ENCODE peak calls at places on chromosomes 7 and 10, in five cellular contexts. One of them, this sample, is unnamed.

GRCh38 chr10:96758423-96758822 is 38.1 kb upstream of the PIK3AP1 start:
- DNase-seq in neuronal stem cell: no peak
- DNase-seq in H9: no peak
- DNase-seq in mesendoderm: no peak
- DNase-seq in mesenchymal stem cell: no peak
- DNase-seq in this sample: no peak

GRCh38 chr7:85186521-85187241 is at the start of gene SEMA3D:
- DNase-seq in neuronal stem cell: peak; percentile 84
- DNase-seq in H9: peak; percentile 89
- DNase-seq in mesendoderm: peak; percentile 89
- DNase-seq in mesenchymal stem cell: peak; percentile 83
- DNase-seq in this sample: peak; percentile 43

GRCh38 chr7:36575832-36576231 is 148.5 kb downstream of the AOAH start:
- DNase-seq in neuronal stem cell: no peak
- DNase-seq in H9: no peak
- DNase-seq in mesendoderm: no peak
- DNase-seq in mesenchymal stem cell: no peak
- DNase-seq in this sample: no peak

GRCh38 chr10:132942101-132942739 is at the start of gene CFAP46:
- DNase-seq in neuronal stem cell: peak; percentile 71
- DNase-seq in H9: peak; percentile 78
- DNase-seq in mesendoderm: peak; percentile 72
- DNase-seq in mesenchymal stem cell: peak; percentile 68
- DNase-seq in this sample: no peak

GRCh38 chr10:22550732-22551131 is 163.6 kb downstream of the PIP4K2A start:
- DNase-seq in neuronal stem cell: no peak
- DNase-seq in H9: peak; percentile 71
- DNase-seq in mesendoderm: peak; percentile 71
- DNase-seq in mesenchymal stem cell: peak; percentile 35
- DNase-seq in this sample: no peak

GRCh38 chr7:102326156-102326914 is 29.9 kb downstream of the SPDYE6 start:
- DNase-seq in neuronal stem cell: no peak
- DNase-seq in H9: no peak
- DNase-seq in mesendoderm: no peak
- DNase-seq in mesenchymal stem cell: no peak
- DNase-seq in this sample: no peak

GRCh38 chr10:3107426-3107961 is 40.1 kb downstream of the PFKP start:
- DNase-seq in neuronal stem cell: no peak
- DNase-seq in H9: no peak
- DNase-seq in mesendoderm: no peak
- DNase-seq in mesenchymal stem cell: no peak
- DNase-seq in this sample: peak; percentile 14

GRCh38 chr7:64655811-64656210 is 10.1 kb upstream of the ZNF107 start:
- DNase-seq in neuronal stem cell: no peak
- DNase-seq in H9: no peak
- DNase-seq in mesendoderm: no peak
- DNase-seq in mesenchymal stem cell: no peak
- DNase-seq in this sample: no peak

GRCh38 chr7:101586971-101587370 is 42.1 kb downstream of the MYL10 start:
- DNase-seq in neuronal stem cell: no peak
- DNase-seq in H9: no peak
- DNase-seq in mesendoderm: no peak
- DNase-seq in mesenchymal stem cell: no peak
- DNase-seq in this sample: no peak

GRCh38 chr7:127934711-127935110 is 96.5 kb downstream of the LRRC4 start:
- DNase-seq in neuronal stem cell: no peak
- DNase-seq in H9: no peak
- DNase-seq in mesendoderm: no peak
- DNase-seq in mesenchymal stem cell: no peak
- DNase-seq in this sample: peak; percentile 66

GRCh38 chr10:32189400-32190084 is 133.3 kb upstream of the KIF5B start:
- DNase-seq in neuronal stem cell: no peak
- DNase-seq in H9: no peak
- DNase-seq in mesendoderm: peak; percentile 39
- DNase-seq in mesenchymal stem cell: peak; percentile 77
- DNase-seq in this sample: peak; percentile 58

GRCh38 chr7:22832422-22832821 is 9.8 kb upstream of the TOMM7 start:
- DNase-seq in neuronal stem cell: no peak
- DNase-seq in H9: no peak
- DNase-seq in mesendoderm: no peak
- DNase-seq in mesenchymal stem cell: no peak
- DNase-seq in this sample: no peak

GRCh38 chr10:86715156-86715795 is 41.1 kb upstream of the BMPR1A start:
- DNase-seq in neuronal stem cell: no peak
- DNase-seq in H9: no peak
- DNase-seq in mesendoderm: no peak
- DNase-seq in mesenchymal stem cell: no peak
- DNase-seq in this sample: no peak

GRCh38 chr7:134200970-134201369 is 73.8 kb downstream of the LRGUK start:
- DNase-seq in neuronal stem cell: no peak
- DNase-seq in H9: no peak
- DNase-seq in mesendoderm: no peak
- DNase-seq in mesenchymal stem cell: no peak
- DNase-seq in this sample: no peak

GRCh38 chr10:99450624-99451498 is 20.4 kb upstream of the GOT1 start:
- DNase-seq in neuronal stem cell: no peak
- DNase-seq in H9: no peak
- DNase-seq in mesendoderm: no peak
- DNase-seq in mesenchymal stem cell: peak; percentile 91
- DNase-seq in this sample: peak; percentile 2

GRCh38 chr7:151244156-151244870 is 4.2 kb downstream of the SMARCD3 start:
- DNase-seq in neuronal stem cell: peak; percentile 70
- DNase-seq in H9: peak; percentile 54
- DNase-seq in mesendoderm: peak; percentile 60
- DNase-seq in mesenchymal stem cell: peak; percentile 61
- DNase-seq in this sample: peak; percentile 65

GRCh38 chr7:98802088-98802780 is 67.6 kb downstream of the TMEM130 start:
- DNase-seq in neuronal stem cell: peak; percentile 55
- DNase-seq in H9: peak; percentile 44
- DNase-seq in mesendoderm: peak; percentile 85
- DNase-seq in mesenchymal stem cell: peak; percentile 43
- DNase-seq in this sample: peak; percentile 51

DNA sequence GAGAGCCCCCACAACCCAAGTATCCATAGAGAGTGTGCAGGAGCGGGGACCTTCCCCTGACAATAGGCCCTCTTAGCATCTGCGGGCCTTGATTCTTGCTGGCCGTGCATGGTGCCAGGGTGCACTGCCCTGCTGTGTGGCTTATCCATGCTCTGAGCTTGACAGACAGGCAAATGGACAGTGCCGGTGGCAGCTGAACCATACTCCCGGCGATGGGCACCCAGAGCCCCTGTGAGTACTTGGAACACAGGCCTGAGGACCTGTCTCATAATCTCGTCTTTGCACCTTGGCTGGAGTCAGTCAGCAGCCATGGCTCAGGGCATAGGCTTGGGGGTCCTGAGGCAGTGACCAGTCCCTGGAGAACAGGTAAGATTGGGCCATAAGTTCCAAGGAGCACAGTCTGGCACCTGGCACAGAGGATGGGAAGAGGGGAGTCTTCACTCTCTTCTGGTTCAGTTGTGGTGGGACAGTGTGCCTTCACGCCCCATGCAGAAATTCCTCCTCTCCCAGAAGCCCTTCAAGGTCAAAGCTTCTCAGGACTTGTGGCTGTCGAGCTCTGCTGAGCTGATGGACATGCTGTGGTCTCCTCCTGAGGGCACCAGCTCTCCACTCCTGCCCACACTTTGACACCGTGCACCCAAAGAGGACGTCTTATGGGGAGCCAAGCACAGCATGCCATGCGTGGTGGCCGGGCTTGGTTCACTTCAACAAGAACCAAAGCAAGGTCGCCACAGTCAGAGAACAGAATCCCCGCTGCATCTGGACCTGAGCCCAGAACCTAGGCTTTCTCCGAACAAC is 59.4 kb upstream of the CAMK2B start:
- DNase-seq in neuronal stem cell: no peak
- DNase-seq in H9: peak; percentile 11
- DNase-seq in mesendoderm: no peak
- DNase-seq in mesenchymal stem cell: no peak
- DNase-seq in this sample: no peak
- H3K23ac ChIP-seq in neuronal stem cell: no peak overlapping the region
- H3K23ac ChIP-seq in H9: no peak overlapping the region
- H3K23ac ChIP-seq in mesendoderm: no peak overlapping the region
- H3K23ac ChIP-seq in mesenchymal stem cell: no peak overlapping the region
- H3K23ac ChIP-seq in this sample: no peak overlapping the region

DNA sequence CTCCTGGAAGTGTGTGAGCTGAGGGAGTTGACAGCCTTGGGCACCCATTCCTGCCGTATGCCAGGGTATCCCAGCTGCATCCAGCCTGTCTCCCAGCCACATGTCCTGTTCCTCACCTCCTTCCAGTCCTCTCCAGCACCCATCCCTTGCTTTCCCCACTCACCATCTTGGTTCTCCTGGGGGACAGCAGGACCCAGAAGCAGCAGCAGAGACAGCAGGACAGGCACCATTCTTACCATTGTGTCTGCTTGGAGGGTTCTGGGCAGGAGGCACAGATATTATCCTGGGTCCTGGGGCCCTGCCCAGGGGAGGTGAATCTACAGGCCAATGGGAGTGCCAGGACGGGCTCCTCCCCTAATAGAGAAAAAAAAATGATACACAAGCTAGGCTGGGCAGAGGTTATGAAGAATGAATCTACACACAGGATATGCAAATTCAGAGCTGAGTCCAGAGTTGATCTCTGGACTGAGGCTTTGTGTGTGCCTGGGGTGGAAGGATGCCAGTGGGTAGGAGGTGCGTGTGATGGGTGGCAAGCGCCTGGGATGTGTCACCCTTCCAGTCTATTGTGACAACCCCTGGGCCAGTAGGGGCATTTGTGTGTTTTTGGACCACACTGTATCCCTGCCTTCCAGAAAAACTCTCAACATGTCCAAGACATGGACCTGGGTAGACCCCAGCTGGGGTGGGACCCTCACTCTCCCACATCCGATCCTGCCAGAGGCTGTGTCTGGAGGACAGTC is at the start of gene AZGP1:
- DNase-seq in neuronal stem cell: no peak
- DNase-seq in H9: no peak
- DNase-seq in mesendoderm: no peak
- DNase-seq in mesenchymal stem cell: no peak
- DNase-seq in this sample: no peak
- H4K8ac ChIP-seq in neuronal stem cell: no peak within 1 kb of the TSS
- H4K8ac ChIP-seq in H9: no peak within 1 kb of the TSS
- H4K8ac ChIP-seq in mesendoderm: no peak within 1 kb of the TSS
- H4K8ac ChIP-seq in mesenchymal stem cell: no peak within 1 kb of the TSS
- H4K8ac ChIP-seq in this sample: no peak within 1 kb of the TSS

DNA sequence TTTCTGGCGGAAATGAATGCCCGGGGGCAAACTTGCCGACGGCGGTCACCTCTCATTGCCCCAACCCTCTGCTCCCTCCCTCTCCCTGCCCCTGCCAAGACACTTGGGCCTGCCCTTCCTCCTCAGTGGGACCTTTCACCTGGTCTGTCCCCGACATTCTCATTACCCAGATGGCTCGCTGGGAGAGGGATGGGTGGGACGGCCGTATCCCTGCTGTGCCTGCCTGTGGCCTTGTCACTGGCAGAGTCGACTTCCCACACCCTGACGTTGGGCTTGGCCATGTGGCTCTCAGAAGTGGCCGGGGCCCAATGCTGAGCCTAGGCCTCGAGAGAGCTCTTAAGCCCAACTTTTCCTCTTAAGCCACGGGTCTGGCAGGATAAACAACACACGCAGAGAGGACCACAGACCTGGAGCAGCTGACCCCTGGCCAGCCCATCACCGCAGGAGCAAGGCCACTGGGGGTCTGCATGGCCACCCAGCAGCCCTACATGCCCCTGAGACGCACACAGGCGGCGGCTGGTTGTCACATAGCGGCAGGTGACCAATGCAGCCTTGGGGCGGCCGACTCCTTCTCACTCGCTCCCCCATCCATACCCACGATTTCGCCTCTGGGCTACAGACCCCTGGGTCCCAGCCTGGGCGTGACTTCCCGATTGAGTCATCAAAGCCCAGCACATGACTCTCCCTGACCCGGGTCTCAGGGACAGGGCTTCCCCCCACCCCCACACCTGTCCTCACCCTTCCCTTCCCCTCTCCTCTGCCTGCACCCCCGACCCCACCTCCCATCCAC is 40.1 kb downstream of the SLC29A4 start:
- DNase-seq in neuronal stem cell: no peak
- DNase-seq in H9: no peak
- DNase-seq in mesendoderm: peak; percentile 10
- DNase-seq in mesenchymal stem cell: no peak
- DNase-seq in this sample: no peak
- H3K23ac ChIP-seq in neuronal stem cell: no peak overlapping the region
- H3K23ac ChIP-seq in H9: no peak overlapping the region
- H3K23ac ChIP-seq in mesendoderm: no peak overlapping the region
- H3K23ac ChIP-seq in mesenchymal stem cell: no peak overlapping the region
- H3K23ac ChIP-seq in this sample: no peak overlapping the region

GRCh38 chr7:130887182-130888016 is 153.4 kb upstream of the KLF14 start:
- DNase-seq in neuronal stem cell: no peak
- DNase-seq in H9: no peak
- DNase-seq in mesendoderm: peak; percentile 55
- DNase-seq in mesenchymal stem cell: peak; percentile 95
- DNase-seq in this sample: peak; percentile 82

GRCh38 chr7:130888017-130888371 is 154.0 kb upstream of the KLF14 start:
- DNase-seq in neuronal stem cell: no peak
- DNase-seq in H9: no peak
- DNase-seq in mesendoderm: no peak
- DNase-seq in mesenchymal stem cell: peak; percentile 64
- DNase-seq in this sample: no peak

GRCh38 chr7:130891254-130892094 is 157.5 kb upstream of the KLF14 start:
- DNase-seq in neuronal stem cell: no peak
- DNase-seq in H9: no peak
- DNase-seq in mesendoderm: no peak
- DNase-seq in mesenchymal stem cell: peak; percentile 96
- DNase-seq in this sample: peak; percentile 23

GRCh38 chr7:130888468-130888867 is 154.5 kb upstream of the KLF14 start:
- DNase-seq in neuronal stem cell: no peak
- DNase-seq in H9: no peak
- DNase-seq in mesendoderm: no peak
- DNase-seq in mesenchymal stem cell: no peak
- DNase-seq in this sample: no peak

DNA sequence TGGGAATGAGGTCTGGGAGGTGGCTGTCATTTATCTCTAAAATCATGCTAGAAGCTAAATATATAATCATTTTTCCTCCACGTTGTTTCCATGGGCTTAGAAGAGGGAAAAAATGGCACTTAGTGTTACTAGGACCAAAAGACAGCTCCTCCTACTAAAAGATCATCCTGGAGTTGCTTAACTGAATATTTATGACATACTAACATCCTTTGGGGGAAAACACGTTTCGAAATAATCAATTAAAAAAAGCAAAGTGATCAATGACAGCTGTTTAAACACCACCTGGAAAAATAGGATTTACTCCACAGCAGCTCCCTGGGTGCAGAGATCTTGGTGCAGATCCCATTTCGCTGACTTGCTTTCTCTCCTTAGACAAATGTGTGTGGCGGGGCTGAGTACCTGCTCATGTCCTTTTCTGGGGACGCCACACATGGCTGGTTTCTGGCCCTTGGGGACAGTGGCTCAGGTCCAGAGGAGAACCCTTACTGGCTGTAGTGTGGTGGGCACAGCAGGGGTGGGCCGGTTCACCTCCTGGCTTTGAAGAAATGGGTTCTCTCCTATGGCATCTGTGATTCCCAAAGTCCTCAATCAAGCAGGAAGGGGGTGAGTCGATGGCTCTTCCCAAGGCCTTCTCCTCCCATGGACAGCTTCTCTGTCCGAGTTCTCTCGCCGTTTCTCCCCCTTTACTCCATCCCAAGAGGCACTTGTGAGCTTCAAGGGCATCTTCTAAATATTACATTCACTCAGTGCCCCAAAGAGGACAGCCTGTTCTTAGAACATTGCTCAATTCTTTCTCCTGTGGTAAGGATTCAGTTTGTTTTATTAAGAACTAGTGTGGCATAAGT is 156.4 kb upstream of the KLF14 start:
- DNase-seq in neuronal stem cell: no peak
- DNase-seq in H9: no peak
- DNase-seq in mesendoderm: no peak
- DNase-seq in mesenchymal stem cell: peak; percentile 78
- DNase-seq in this sample: no peak
- H4K8ac ChIP-seq in neuronal stem cell: no peak overlapping the region
- H4K8ac ChIP-seq in H9: no peak overlapping the region
- H4K8ac ChIP-seq in mesendoderm: no peak overlapping the region
- H4K8ac ChIP-seq in mesenchymal stem cell: peak overlapping the region; percentile 52
- H4K8ac ChIP-seq in this sample: no peak overlapping the region

This sample was measured in trophoblast cell.